ENCODE peak calls at places on chromosomes 3 and 15, in ten cellular contexts. X is EL; N is HEK293T; T is foreskin fibroblast; W is activated CD4-positive, alpha-beta T cell treated with anti-CD3 and anti-CD28 coated beads, Interleukin-2, amount 50 U/mL, for 48 hours; M is stimulated activated CD8-positive, alpha-beta memory T cell treated with anti-CD3 and anti-CD28 coated beads, Interleukin-7, amount 100 ng/mL, for 24 hours; Q is left colon; U is HL-60; H is iPS DF 19.7; C is AG09319. S is an unnamed sample.

GRCh38 chr3:123719785-123720531 is 135.1 kb upstream of the HACD2 start:
- DNase-seq in X (no peak), N (no peak), T (no peak), W (no peak), M (no peak), Q (peak), U (no peak), H (no peak), C (no peak), S (peak)

GRCh38 chr3:42247576-42248027 is 18.4 kb downstream of the CCK start:
- DNase-seq in X (peak), N (peak), T (peak), W (peak), M (peak), Q (peak), U (peak), H (no peak), C (peak), S (no peak)

GRCh38 chr15:72472907-72473669 is 1.0 kb upstream of the ARIH1 start:
- DNase-seq in X (peak), N (no peak), T (peak), W (no peak), M (no peak), Q (no peak), U (no peak), H (no peak), C (peak), S (no peak)

GRCh38 chr15:93052090-93052892 is 36.7 kb downstream of the RGMA start:
- DNase-seq in X (no peak), N (no peak), T (no peak), W (peak), M (no peak), Q (no peak), U (peak), H (no peak), C (no peak), S (no peak)

GRCh38 chr3:6326760-6327159 is 534.2 kb upstream of the GRM7 start:
- DNase-seq in X (no peak), N (no peak), T (no peak), W (no peak), M (no peak), Q (no peak), U (no peak), H (no peak), C (no peak), S (no peak)

GRCh38 chr15:74270854-74271520 is 34.9 kb downstream of the CCDC33 start:
- DNase-seq in X (no peak), N (no peak), T (no peak), W (no peak), M (no peak), Q (no peak), U (no peak), H (no peak), C (no peak), S (no peak)

GRCh38 chr3:54987719-54988118 is 59.9 kb upstream of the LRTM1 start:
- DNase-seq in X (no peak), N (no peak), T (peak), W (no peak), M (no peak), Q (no peak), U (no peak), H (no peak), C (no peak), S (no peak)

GRCh38 chr15:90286678-90287077 is 21.2 kb downstream of the NGRN start:
- DNase-seq in X (peak), N (no peak), T (peak), W (peak), M (no peak), Q (no peak), U (peak), H (no peak), C (no peak), S (peak)

GRCh38 chr3:140238646-140239314 is 303.8 kb downstream of the CLSTN2 start:
- DNase-seq in X (no peak), N (no peak), T (no peak), W (no peak), M (no peak), Q (no peak), U (no peak), H (no peak), C (no peak), S (no peak)

GRCh38 chr15:29348308-29348914 is 78.8 kb upstream of the NSMCE3 start:
- DNase-seq in X (no peak), N (no peak), T (peak), W (no peak), M (no peak), Q (no peak), U (no peak), H (no peak), C (no peak), S (no peak)

GRCh38 chr15:74032606-74033561 is 38.4 kb downstream of the PML start:
- DNase-seq in X (no peak), N (no peak), T (no peak), W (no peak), M (no peak), Q (no peak), U (peak), H (no peak), C (no peak), S (no peak)

GRCh38 chr15:49415638-49416037 is 7.4 kb upstream of the FGF7 start:
- DNase-seq in X (peak), N (no peak), T (peak), W (no peak), M (no peak), Q (no peak), U (no peak), H (no peak), C (peak), S (no peak)

GRCh38 chr3:119644481-119644880 is 15.9 kb downstream of the POPDC2 start:
- DNase-seq in X (no peak), N (no peak), T (no peak), W (no peak), M (no peak), Q (no peak), U (no peak), H (no peak), C (no peak), S (no peak)

GRCh38 chr3:185555101-185555501 is 2.7 kb upstream of the LIPH start:
- DNase-seq in X (peak), N (no peak), T (peak), W (no peak), M (no peak), Q (no peak), U (no peak), H (no peak), C (no peak), S (no peak)

GRCh38 chr3:49689046-49689886 is at the start of the genes MST1 and RNF123:
- DNase-seq in X (peak), N (peak), T (peak), W (peak), M (peak), Q (peak), U (peak), H (peak), C (peak), S (peak)

GRCh38 chr15:95129589-95129988 is 898.2 kb downstream of the MCTP2 start:
- DNase-seq in X (peak), N (no peak), T (peak), W (no peak), M (no peak), Q (peak), U (no peak), H (no peak), C (no peak), S (no peak)

GRCh38 chr15:73800662-73801345 is 47.7 kb upstream of the INSYN1 start:
- DNase-seq in X (peak), N (no peak), T (peak), W (no peak), M (no peak), Q (peak), U (no peak), H (no peak), C (peak), S (peak)

GRCh38 chr15:64013179-64014043 is 32.9 kb downstream of the DAPK2 start:
- DNase-seq in X (no peak), N (no peak), T (no peak), W (peak), M (no peak), Q (peak), U (no peak), H (no peak), C (no peak), S (no peak)

GRCh38 chr3:143416229-143416628 is 296.7 kb downstream of the CHST2 start:
- DNase-seq in X (no peak), N (no peak), T (no peak), W (no peak), M (no peak), Q (no peak), U (no peak), H (no peak), C (no peak), S (no peak)

GRCh38 chr3:23611737-23612295 is 193.9 kb upstream of the UBE2E1 start:
- DNase-seq in X (peak), N (no peak), T (peak), W (no peak), M (no peak), Q (peak), U (peak), H (no peak), C (no peak), S (no peak)

GRCh38 chr3:117193390-117193789 is 483.8 kb downstream of the TUSC7 start:
- DNase-seq in X (peak), N (no peak), T (peak), W (no peak), M (no peak), Q (no peak), U (no peak), H (no peak), C (no peak), S (no peak)

GRCh38 chr15:25848769-25849430 is 14.2 kb downstream of the ATP10A start:
- DNase-seq in X (no peak), N (no peak), T (no peak), W (no peak), M (no peak), Q (no peak), U (no peak), H (no peak), C (no peak), S (no peak)

GRCh38 chr15:92733090-92733933 is 77.7 kb upstream of the FAM174B start:
- DNase-seq in X (no peak), N (no peak), T (no peak), W (no peak), M (no peak), Q (no peak), U (peak), H (no peak), C (no peak), S (no peak)

GRCh38 chr15:29196306-29196705 is 73.3 kb downstream of the NSMCE3 start:
- DNase-seq in X (no peak), N (no peak), T (no peak), W (no peak), M (no peak), Q (no peak), U (no peak), H (peak), C (no peak), S (no peak)